ENCODE peak calls at places on chromosomes 12 and 14, in seven cellular contexts. D is AG09319, L is body of pancreas, Q is GM10248, J is smooth muscle cell of the brain vasculature, I is globus pallidus, V is DMS153. Y is an unnamed sample.

GRCh38 chr12:54052745-54053624 is 650 bp upstream of the HOXC4 start:
- DNase-seq in D (no peak), I (peak), J (no peak), V (no peak), Q (peak), L (no peak), Y (no peak)

GRCh38 chr14:74290415-74290814 is 12.3 kb downstream of the ABCD4 start:
- DNase-seq in D (no peak), V (no peak), L (no peak), Q (no peak), J (no peak), I (no peak), Y (no peak)

GRCh38 chr12:66596189-66596588 is 82.7 kb downstream of the GRIP1 start:
- DNase-seq in L (no peak), J (no peak), I (no peak), V (no peak), D (no peak), Q (no peak), Y (no peak)

GRCh38 chr14:103001651-103002396 is 55.5 kb downstream of the CDC42BPB start:
- DNase-seq in I (no peak), Q (peak), L (no peak), D (no peak), J (no peak), V (no peak), Y (peak)

GRCh38 chr12:112349440-112349839 is 32.8 kb downstream of the HECTD4 start:
- DNase-seq in I (no peak), V (no peak), Q (no peak), D (no peak), L (no peak), J (peak), Y (peak)

GRCh38 chr12:112741106-112741505 is 50.4 kb upstream of the RPH3A start:
- DNase-seq in L (no peak), V (no peak), D (no peak), Q (no peak), J (no peak), I (no peak), Y (no peak)

GRCh38 chr14:92922883-92923743 is at the start of gene CHGA:
- DNase-seq in L (peak), Q (peak), V (peak), J (no peak), D (no peak), I (peak), Y (no peak)

GRCh38 chr12:44245932-44246331 is 410.1 kb downstream of the TMEM117 start:
- DNase-seq in Q (no peak), V (no peak), J (no peak), D (no peak), L (no peak), I (no peak), Y (no peak)

GRCh38 chr14:84375235-84375634 is 1154.7 kb upstream of the FLRT2 start:
- DNase-seq in D (no peak), J (no peak), L (no peak), I (no peak), Q (no peak), V (no peak), Y (no peak)

GRCh38 chr14:96905065-96905464 is 107.9 kb downstream of the VRK1 start:
- DNase-seq in J (no peak), Q (no peak), V (no peak), L (no peak), D (no peak), I (no peak), Y (no peak)

GRCh38 chr14:23660290-23661226 is 24.4 kb downstream of the DHRS2 start:
- DNase-seq in Q (peak), V (no peak), L (no peak), J (no peak), D (no peak), I (no peak), Y (peak)

GRCh38 chr14:101235042-101235871 is 326.0 kb upstream of the DIO3 start:
- DNase-seq in J (no peak), Q (peak), V (no peak), L (peak), D (no peak), I (peak), Y (peak)

GRCh38 chr12:4308334-4308960 is 12.6 kb upstream of the TIGAR start:
- DNase-seq in Q (no peak), I (no peak), D (no peak), J (no peak), L (no peak), V (no peak), Y (no peak)

GRCh38 chr12:46531059-46531785 is 158.6 kb upstream of the SLC38A2 start:
- DNase-seq in Q (no peak), I (no peak), V (no peak), D (no peak), J (no peak), L (no peak), Y (no peak)

GRCh38 chr12:54561164-54561563 is 11.8 kb downstream of the PDE1B start:
- DNase-seq in V (no peak), Q (no peak), I (peak), L (peak), J (no peak), D (no peak), Y (no peak)

GRCh38 chr14:103628221-103628683 is 759 bp upstream of the KLC1 start:
- DNase-seq in I (peak), V (no peak), L (peak), J (no peak), Q (peak), D (peak), Y (peak)

GRCh38 chr14:60561845-60562746 is 53.1 kb downstream of the SIX6 start:
- DNase-seq in D (no peak), I (peak), J (peak), L (peak), V (peak), Q (peak), Y (peak)

GRCh38 chr12:26768611-26769603 is 64.1 kb downstream of the ITPR2 start:
- DNase-seq in J (no peak), L (peak), Q (no peak), D (no peak), I (no peak), V (peak), Y (no peak)

GRCh38 chr12:79420146-79420618 is 270.6 kb downstream of the PAWR start:
- DNase-seq in Q (no peak), V (no peak), I (no peak), J (no peak), L (no peak), D (peak), Y (peak)

GRCh38 chr14:66228267-66228970 is 257.8 kb upstream of the CCDC196 start:
- DNase-seq in V (no peak), J (no peak), I (no peak), Q (no peak), D (no peak), L (no peak), Y (no peak)

GRCh38 chr14:96249016-96249415 is 7.0 kb upstream of the BDKRB1 start:
- DNase-seq in J (no peak), I (no peak), Q (no peak), L (no peak), D (peak), V (no peak), Y (no peak)

GRCh38 chr12:58310828-58311273 is 369.5 kb downstream of the ATP23 start:
- DNase-seq in J (peak), Q (no peak), I (no peak), D (peak), V (no peak), L (no peak), Y (no peak)

GRCh38 chr14:34000396-34000795 is 49.5 kb upstream of the EGLN3 start:
- DNase-seq in D (no peak), Q (no peak), L (no peak), J (no peak), V (no peak), I (no peak), Y (no peak)

GRCh38 chr14:60724080-60724618 is at the start of gene SIX4:
- DNase-seq in V (peak), L (peak), D (peak), I (no peak), J (no peak), Q (peak), Y (peak)

GRCh38 chr14:23137221-23138172 is 18.4 kb upstream of the CEBPE start:
- DNase-seq in J (no peak), I (no peak), Q (no peak), V (no peak), D (no peak), L (no peak), Y (peak)

GRCh38 chr12:57609781-57610552 is 1.3 kb upstream of the ARHGEF25 start:
- DNase-seq in J (no peak), V (no peak), D (no peak), Q (peak), L (no peak), I (no peak), Y (no peak)

GRCh38 chr14:22472935-22473854 is 115.8 kb downstream of the DAD1 start:
- DNase-seq in V (no peak), L (peak), Q (peak), D (no peak), I (peak), J (no peak), Y (peak)

GRCh38 chr12:77339610-77340009 is 274.2 kb upstream of the E2F7 start:
- DNase-seq in I (no peak), L (no peak), Q (no peak), V (no peak), D (peak), J (no peak), Y (no peak)

GRCh38 chr12:131867891-131868675 is 26.3 kb upstream of the ULK1 start:
- DNase-seq in Q (no peak), L (no peak), J (no peak), I (no peak), D (no peak), V (no peak), Y (no peak)

Y was measured in G401.